ENCODE peak calls at places on chromosomes 11 and 22, in six cellular contexts. F is transverse colon, W is hepatocyte, C is cardiac muscle cell, N is tibial nerve, U is lower lobe of right lung. L is an unnamed sample. For H3K4me1, the result is how much of the 10 kb centered on the place peaks cover.

GRCh38 chr22:23110190-23110921 is 31.4 kb downstream of the RSPH14 start:
- DNase-seq in F (no peak), W (no peak), C (no peak), N (no peak), U (no peak), L (no peak)

GRCh38 chr22:40728731-40729189 is 49.5 kb downstream of the MCHR1 start:
- DNase-seq in F (peak), W (peak), C (peak), N (no peak), U (peak), L (no peak)

GRCh38 chr11:33172996-33173395 is 11.7 kb upstream of the CSTF3 start:
- DNase-seq in F (no peak), W (peak), C (peak), N (no peak), U (no peak), L (peak)

GRCh38 chr11:131373326-131373725 is 2.9 kb downstream of the NTM start:
- DNase-seq in F (no peak), W (no peak), C (no peak), N (no peak), U (no peak), L (peak)

GRCh38 chr11:122342089-122342749 is 226.2 kb upstream of the BLID start:
- DNase-seq in F (no peak), W (no peak), C (no peak), N (no peak), U (no peak), L (no peak)

GRCh38 chr11:39628311-39628710 is 1831.1 kb downstream of the LRRC4C start:
- DNase-seq in F (no peak), W (no peak), C (no peak), N (no peak), U (no peak), L (no peak)

GRCh38 chr11:10268746-10269487 is 25.1 kb downstream of the SBF2 start:
- DNase-seq in F (no peak), W (no peak), C (no peak), N (no peak), U (no peak), L (no peak)

GRCh38 chr11:131687291-131688055 is 317.1 kb downstream of the NTM start:
- DNase-seq in F (no peak), W (no peak), C (no peak), N (no peak), U (no peak), L (no peak)

GRCh38 chr22:35452351-35452781 is 52.4 kb downstream of the MCM5 start:
- DNase-seq in F (peak), W (no peak), C (no peak), N (no peak), U (peak), L (no peak)

GRCh38 chr11:93059074-93059957 is 89.9 kb downstream of the MTNR1B start:
- DNase-seq in F (no peak), W (peak), C (peak), N (no peak), U (no peak), L (peak)

GRCh38 chr22:47093720-47094119 is 331.3 kb downstream of the TBC1D22A start:
- DNase-seq in F (no peak), W (no peak), C (no peak), N (no peak), U (no peak), L (no peak)

GRCh38 chr11:130674686-130675085 is 226.2 kb downstream of the ADAMTS15 start:
- DNase-seq in F (no peak), W (no peak), C (no peak), N (no peak), U (no peak), L (peak)

GRCh38 chr22:39405346-39406085 is 5.9 kb downstream of the TAB1 start:
- DNase-seq in F (no peak), W (no peak), C (peak), N (no peak), U (no peak), L (peak)

GRCh38 chr22:38655532-38656255 is 498 bp downstream of the FAM227A start:
- DNase-seq in F (no peak), W (peak), C (no peak), N (no peak), U (no peak), L (no peak)

GRCh38 chr11:125170406-125171031 is 6.0 kb downstream of the PKNOX2 start:
- DNase-seq in F (no peak), W (peak), C (peak), N (peak), U (no peak), L (peak)

GRCh38 chr11:35077709-35078695 is 61.0 kb upstream of the CD44 start:
- DNase-seq in F (no peak), W (no peak), C (no peak), N (no peak), U (no peak), L (no peak)

GRCh38 chr11:97224396-97224795 is 834.6 kb downstream of the JRKL start:
- DNase-seq in F (no peak), W (no peak), C (no peak), N (no peak), U (no peak), L (no peak)

GRCh38 chr11:126607374-126607773 is 251.9 kb downstream of the ST3GAL4 start:
- DNase-seq in F (peak), W (peak), C (peak), N (peak), U (no peak), L (peak)

GRCh38 chr11:122922893-122923292 is 40.3 kb downstream of the JHY start:
- DNase-seq in F (no peak), W (no peak), C (peak), N (no peak), U (no peak), L (no peak)

GRCh38 chr11:111112614-111113013 is 132.9 kb upstream of the POU2AF2 start:
- DNase-seq in F (no peak), W (no peak), C (no peak), N (no peak), U (no peak), L (no peak)

GRCh38 chr11:112392860-112393259 is 132.2 kb upstream of the PLET1 start:
- DNase-seq in F (no peak), W (no peak), C (no peak), N (no peak), U (no peak), L (no peak)

GRCh38 chr11:111694851-111695250 is 71.3 kb downstream of the PPP2R1B start:
- DNase-seq in F (no peak), W (no peak), C (no peak), N (peak), U (no peak), L (no peak)

GRCh38 chr22:33013531-33014162 is 44.5 kb downstream of the SYN3 start:
- DNase-seq in F (no peak), W (no peak), C (no peak), N (no peak), U (no peak), L (no peak)

GRCh38 chr11:22130462-22131053 is 62.3 kb upstream of the ANO5 start:
- DNase-seq in F (no peak), W (peak), C (peak), N (no peak), U (no peak), L (peak)

GRCh38 chr22:49097171-49097925 is 730.3 kb downstream of the BRD1 start:
- DNase-seq in F (no peak), W (no peak), C (no peak), N (no peak), U (no peak), L (no peak)

GRCh38 chr11:118176400-118177134 is at the start of gene SCN2B:
- DNase-seq in F (no peak), W (no peak), C (peak), N (no peak), U (no peak), L (no peak)

GRCh38 chr11:134158023-134158422 is 65.7 kb downstream of the NCAPD3 start:
- DNase-seq in F (no peak), W (no peak), C (no peak), N (no peak), U (no peak), L (no peak)

GRCh38 chr22:31952459-31952858 is 8.1 kb downstream of the YWHAH start:
- DNase-seq in F (no peak), W (no peak), C (no peak), N (no peak), U (no peak), L (no peak)

GRCh38 chr11:113317297-113317696 is 2.9 kb downstream of the TTC12 start:
- DNase-seq in F (no peak), W (no peak), C (no peak), N (no peak), U (no peak), L (no peak)

GRCh38 chr11:131430466-131431176 is 60.2 kb downstream of the NTM start:
- DNase-seq in F (no peak), W (no peak), C (peak), N (peak), U (no peak), L (no peak)

GRCh38 chr11:78290293-78291176 is 101.8 kb downstream of the USP35 start:
- DNase-seq in F (no peak), W (peak), C (no peak), N (peak), U (no peak), L (no peak)

GRCh38 chr11:94740975-94741707 is 27.0 kb upstream of the AMOTL1 start:
- DNase-seq in F (no peak), W (peak), C (peak), N (peak), U (peak), L (peak)

GRCh38 chr22:31082606-31083376 is 1.7 kb downstream of the SMTN start:
- DNase-seq in F (peak), W (peak), C (peak), N (peak), U (no peak), L (peak)

DNA sequence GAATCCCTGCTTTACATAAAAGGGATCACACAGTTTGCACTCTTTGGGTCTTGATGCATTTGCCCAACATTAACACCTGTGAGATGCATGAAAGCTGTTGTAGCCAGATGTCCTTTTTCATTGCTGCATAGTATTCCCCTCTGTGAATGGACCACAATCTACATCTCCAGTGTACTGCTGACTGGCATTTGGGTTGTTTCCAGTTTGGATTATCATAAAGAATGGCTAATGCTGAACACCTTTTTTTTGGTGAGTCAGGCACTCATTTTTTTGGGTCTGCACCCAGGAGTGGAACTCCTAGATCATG is 58.3 kb downstream of the PHF21B start:
- DNase-seq in F (no peak), W (no peak), C (no peak), N (no peak), U (no peak), L (no peak)
- H3K4me1 ChIP-seq in F (under half), W (under half), C (under half), N (under half), U (under half), L (under half)

GRCh38 chr11:128802358-128802981 is 64.6 kb downstream of the KCNJ1 start:
- DNase-seq in F (no peak), W (peak), C (peak), N (no peak), U (no peak), L (peak)
- TF ChIP-seq CTCF in F (no peak), W (peak), C (peak), N (peak), U (peak), L (peak)

GRCh38 chr11:69435161-69435990 is 46.1 kb upstream of the LINC01488 start:
- DNase-seq in F (no peak), W (no peak), C (no peak), N (no peak), U (peak), L (peak)
- H3K4me1 ChIP-seq in F (under half), W (under half), C (under half), N (under half), U (under half), L (half or more)

GRCh38 chr11:8354622-8355417 is 91.1 kb upstream of the LMO1 start:
- DNase-seq in F (no peak), W (no peak), C (peak), N (no peak), U (no peak), L (peak)
- TF ChIP-seq CTCF in F (no peak), W (peak), C (no peak), N (no peak), U (no peak), L (peak)

GRCh38 chr11:69431136-69431535 is 50.3 kb upstream of the LINC01488 start:
- DNase-seq in F (no peak), W (no peak), C (no peak), N (no peak), U (no peak), L (no peak)
- H3K4me1 ChIP-seq in F (under half), W (under half), C (under half), N (under half), U (under half), L (under half)

DNA sequence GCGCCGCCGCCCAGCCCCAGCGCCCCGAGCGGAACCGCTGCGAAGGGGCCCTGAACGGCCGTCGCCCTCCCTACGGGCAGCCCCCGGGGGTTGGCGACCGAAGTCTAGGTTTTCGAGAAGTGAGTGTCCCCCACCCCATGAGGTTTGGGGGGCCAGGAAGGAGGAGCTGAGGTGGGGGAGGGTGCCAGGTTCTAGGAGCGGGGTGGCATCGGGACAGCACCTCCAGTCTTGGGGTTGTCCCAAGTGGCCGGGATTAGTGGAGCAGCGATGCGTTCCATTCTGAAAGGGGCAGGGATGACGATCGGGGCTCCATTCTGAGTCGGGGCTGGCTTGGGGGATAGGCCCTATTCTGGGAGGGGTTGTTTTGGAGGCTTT is 408 bp downstream of the PPP2R5B start:
- DNase-seq in F (peak), W (peak), C (no peak), N (no peak), U (no peak), L (peak)
- TF ChIP-seq CTCF in F (no peak), W (no peak), C (no peak), N (no peak), U (no peak), L (no peak)

L was measured in neural progenitor cell.